ENCODE peak calls at places on chromosome 7, in eight cellular contexts. I, G, J, M, O, X, S and D are unnamed samples.

GRCh38 chr7:90621130-90621891 is 25.2 kb downstream of the CDK14 start:
- DNase-seq in X (peak; percentile 60), G (no peak), M (no peak), I (no peak), J (no peak), S (no peak), O (no peak), D (no peak)

GRCh38 chr7:77800158-77800557 is 1.6 kb downstream of the PHTF2 start:
- DNase-seq in J (no peak), I (peak; percentile 31), O (no peak), S (peak; percentile 7), M (no peak), X (no peak), G (no peak), D (no peak)

GRCh38 chr7:15558747-15559146 is 3.1 kb downstream of the AGMO start:
- DNase-seq in J (no peak), I (no peak), O (no peak), M (no peak), X (no peak), G (no peak), S (no peak), D (no peak)

GRCh38 chr7:55774327-55775050 is 88.1 kb downstream of the SEPTIN14 start:
- DNase-seq in I (no peak), G (no peak), J (no peak), M (peak; percentile 51), X (peak; percentile 22), O (no peak), S (no peak), D (peak; percentile 49)

GRCh38 chr7:28360739-28361138 is 51.6 kb upstream of the CREB5 start:
- DNase-seq in G (no peak), J (no peak), I (no peak), M (no peak), S (no peak), X (no peak), O (no peak), D (no peak)

GRCh38 chr7:103613655-103614642 is 167.9 kb upstream of the SLC26A5 start:
- DNase-seq in S (peak; percentile 38), G (no peak), O (no peak), I (no peak), M (no peak), X (no peak), J (no peak), D (peak; percentile 1)

GRCh38 chr7:1193593-1194424 is 33.8 kb upstream of the ZFAND2A start:
- DNase-seq in J (no peak), I (peak; percentile 35), O (peak; percentile 41), G (no peak), M (peak; percentile 78), S (peak; percentile 36), X (peak; percentile 94), D (peak; percentile 89)

GRCh38 chr7:2523461-2523905 is 3.9 kb downstream of the LFNG start:
- DNase-seq in O (peak; percentile 70), G (no peak), X (no peak), M (peak; percentile 86), I (peak; percentile 70), S (no peak), J (no peak), D (peak; percentile 95)

GRCh38 chr7:53111061-53111460 is 75.6 kb downstream of the POM121L12 start:
- DNase-seq in S (peak; percentile 23), G (no peak), X (no peak), I (no peak), O (no peak), J (no peak), M (no peak), D (no peak)

GRCh38 chr7:68245688-68246087 is 1249.1 kb downstream of the TYW1 start:
- DNase-seq in J (no peak), I (no peak), X (no peak), M (no peak), G (no peak), O (no peak), S (peak; percentile 13), D (peak; percentile 28)

GRCh38 chr7:116280803-116281202 is 70.5 kb downstream of the TES start:
- DNase-seq in O (no peak), G (no peak), X (no peak), M (no peak), I (no peak), S (no peak), J (no peak), D (no peak)

GRCh38 chr7:94972296-94972695 is 64.9 kb downstream of the PPP1R9A start:
- DNase-seq in X (no peak), G (no peak), O (no peak), S (no peak), J (no peak), I (no peak), M (peak; percentile 46), D (no peak)

GRCh38 chr7:128902761-128903585 is 7.5 kb downstream of the KCP start:
- DNase-seq in G (no peak), S (no peak), X (peak; percentile 67), I (peak; percentile 25), O (peak; percentile 60), M (no peak), J (no peak), D (no peak)

GRCh38 chr7:46414946-46415345 is 493.9 kb upstream of the IGFBP3 start:
- DNase-seq in I (no peak), M (no peak), J (no peak), S (peak; percentile 39), O (no peak), G (no peak), X (no peak), D (no peak)

GRCh38 chr7:25636871-25637283 is 408.6 kb upstream of the NPVF start:
- DNase-seq in G (no peak), X (no peak), I (peak; percentile 28), S (peak; percentile 62), J (no peak), O (no peak), M (no peak), D (no peak)

GRCh38 chr7:14836571-14837189 is 65.9 kb downstream of the DGKB start:
- DNase-seq in S (peak; percentile 77), X (peak; percentile 59), O (no peak), I (no peak), M (peak; percentile 60), G (no peak), J (peak; percentile 15), D (peak; percentile 56)

GRCh38 chr7:102193806-102194205 is 92.9 kb upstream of the SH2B2 start:
- DNase-seq in O (no peak), I (no peak), M (no peak), X (no peak), G (no peak), J (no peak), S (no peak), D (no peak)

GRCh38 chr7:12715372-12716133 is 28.1 kb downstream of the ARL4A start:
- DNase-seq in S (peak; percentile 24), O (peak; percentile 83), G (no peak), M (peak; percentile 36), J (peak; percentile 64), X (peak; percentile 84), I (peak; percentile 80), D (peak; percentile 42)

GRCh38 chr7:7221602-7222038 is 39.3 kb downstream of the C1GALT1 start:
- DNase-seq in O (no peak), M (no peak), S (peak; percentile 18), G (no peak), I (no peak), X (no peak), J (no peak), D (no peak)

GRCh38 chr7:55517191-55517633 is 55.1 kb downstream of the VOPP1 start:
- DNase-seq in S (no peak), O (no peak), J (no peak), G (no peak), I (no peak), X (no peak), M (no peak), D (no peak)

GRCh38 chr7:134966691-134967090 is 19.6 kb upstream of the AGBL3 start:
- DNase-seq in M (no peak), S (no peak), G (no peak), I (no peak), J (no peak), O (no peak), X (no peak), D (no peak)

DNA sequence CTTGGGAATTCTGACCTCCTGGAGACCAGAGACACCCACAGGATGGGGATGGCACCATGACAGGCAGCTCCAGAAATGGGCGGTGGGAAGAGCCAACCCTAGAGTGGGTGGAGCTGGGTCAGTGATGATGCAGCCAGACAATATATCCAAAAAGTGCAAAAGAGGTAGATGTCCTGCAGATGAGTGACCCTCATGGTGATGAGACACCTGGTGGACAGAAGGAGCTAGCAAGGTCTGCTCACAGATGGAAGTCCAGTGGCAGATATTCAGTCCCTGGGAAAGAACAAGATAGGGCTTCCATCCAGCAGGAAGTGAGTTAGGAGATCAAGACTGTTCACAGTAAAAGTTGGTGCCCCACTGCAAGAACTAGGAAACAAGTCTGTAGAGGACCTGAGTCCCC is 19.2 kb upstream of the GRB10 start:
- DNase-seq in X (no peak), S (no peak), M (no peak), I (no peak), J (no peak), G (no peak), O (no peak), D (peak; percentile 27)
- H3K4me3 ChIP-seq in X (no peak overlapping the region), S (no peak overlapping the region), M (no peak overlapping the region), I (no peak overlapping the region), J (no peak overlapping the region), G (no peak overlapping the region), O (no peak overlapping the region), D (no peak overlapping the region)

GRCh38 chr7:137882261-137882668 is 35.5 kb upstream of the DGKI start:
- DNase-seq in S (no peak), X (peak; percentile 95), J (no peak), M (no peak), O (no peak), I (no peak), G (no peak), D (no peak)
- H3K36me3 ChIP-seq in S (peaks cover 35% of the 10 kb centered on the region), X (peaks cover 73% of the 10 kb centered on the region), J (peaks cover 29% of the 10 kb centered on the region), M (peaks cover 54% of the 10 kb centered on the region), O (peaks cover 45% of the 10 kb centered on the region), I (peaks cover 30% of the 10 kb centered on the region), G (peaks cover 43% of the 10 kb centered on the region), D (peaks cover 16% of the 10 kb centered on the region)

GRCh38 chr7:66307591-66308215 is 102.6 kb downstream of the TPST1 start:
- DNase-seq in M (peak; percentile 60), X (peak; percentile 54), G (no peak), J (no peak), S (peak; percentile 53), I (no peak), O (no peak), D (no peak)
- H3K4me3 ChIP-seq in M (no peak overlapping the region), X (no peak overlapping the region), G (no peak overlapping the region), J (no peak overlapping the region), S (no peak overlapping the region), I (no peak overlapping the region), O (no peak overlapping the region), D (no peak overlapping the region)

GRCh38 chr7:99397632-99397983 is 10.8 kb downstream of the PDAP1 start:
- DNase-seq in G (no peak), S (no peak), X (no peak), O (no peak), I (no peak), M (no peak), J (no peak), D (no peak)

GRCh38 chr7:99396914-99397631 is 11.3 kb downstream of the PDAP1 start:
- DNase-seq in G (no peak), M (no peak), O (no peak), S (no peak), X (peak; percentile 77), J (no peak), I (no peak), D (peak; percentile 39)

GRCh38 chr7:99394188-99394502 is 14.3 kb downstream of the PDAP1 start:
- DNase-seq in M (no peak), J (no peak), I (no peak), O (no peak), S (no peak), G (no peak), X (peak; percentile 68), D (peak; percentile 27)

GRCh38 chr7:99393363-99394187 is 14.8 kb downstream of the PDAP1 start:
- DNase-seq in G (no peak), J (peak; percentile 74), X (peak; percentile 85), S (peak; percentile 94), O (no peak), I (no peak), M (no peak), D (peak; percentile 96)

GRCh38 chr7:99395616-99396327 is 12.6 kb downstream of the PDAP1 start:
- DNase-seq in J (no peak), I (no peak), S (no peak), G (no peak), M (no peak), O (no peak), X (peak; percentile 70), D (peak; percentile 64)
- H3K36me3 ChIP-seq in J (peaks cover 53% of the 10 kb centered on the region), I (peaks cover 33% of the 10 kb centered on the region), S (peaks cover 30% of the 10 kb centered on the region), G (peaks cover 70% of the 10 kb centered on the region), M (peaks cover 21% of the 10 kb centered on the region), O (peaks cover 16% of the 10 kb centered on the region), X (peaks cover 81% of the 10 kb centered on the region), D (peaks cover 40% of the 10 kb centered on the region)